ENCODE peak calls at places on chromosomes 11 and 22, in seven cellular contexts. H is lower lobe of right lung; T is A549; Q is Caco-2; W is uterus; R is CD8-positive, alpha-beta T cell; V is psoas muscle. I is an unnamed sample. For H3K9me3, the result is how much of the 10 kb centered on the place peaks cover.

GRCh38 chr11:128686045-128686741 is 7.7 kb upstream of the FLI1 start:
- DNase-seq in H (no peak), T (no peak), Q (no peak), W (no peak), R (no peak), V (no peak), I (no peak)

GRCh38 chr11:22234743-22235142 is 41.9 kb downstream of the ANO5 start:
- DNase-seq in H (no peak), T (no peak), Q (no peak), W (no peak), R (no peak), V (no peak), I (no peak)

GRCh38 chr11:120057595-120058581 is 80.0 kb downstream of the TRIM29 start:
- DNase-seq in H (no peak), T (peak), Q (peak), W (no peak), R (no peak), V (peak), I (no peak)

GRCh38 chr11:3907590-3907989 is 52.1 kb downstream of the STIM1 start:
- DNase-seq in H (no peak), T (no peak), Q (no peak), W (no peak), R (no peak), V (no peak), I (no peak)

GRCh38 chr11:6253196-6253595 is 6.4 kb upstream of the CCKBR start:
- DNase-seq in H (no peak), T (no peak), Q (no peak), W (no peak), R (no peak), V (no peak), I (no peak)

GRCh38 chr22:48072777-48073176 is 1310.3 kb downstream of the TBC1D22A start:
- DNase-seq in H (no peak), T (no peak), Q (no peak), W (no peak), R (no peak), V (no peak), I (no peak)

GRCh38 chr11:121608545-121609098 is 155.9 kb upstream of the SORL1-AS1 start:
- DNase-seq in H (no peak), T (no peak), Q (no peak), W (no peak), R (no peak), V (no peak), I (no peak)

GRCh38 chr22:37464181-37464580 is 22.0 kb downstream of the MFNG start:
- DNase-seq in H (no peak), T (no peak), Q (no peak), W (no peak), R (no peak), V (no peak), I (no peak)

GRCh38 chr11:122046846-122047245 is 69.2 kb downstream of the BLID start:
- DNase-seq in H (no peak), T (no peak), Q (no peak), W (no peak), R (no peak), V (no peak), I (no peak)

GRCh38 chr11:46607516-46607915 is 9.5 kb downstream of the HARBI1 start:
- DNase-seq in H (no peak), T (no peak), Q (no peak), W (no peak), R (no peak), V (no peak), I (no peak)

GRCh38 chr11:37504066-37504611 is 906.1 kb upstream of the RAG2 start:
- DNase-seq in H (no peak), T (no peak), Q (peak), W (no peak), R (no peak), V (no peak), I (no peak)

GRCh38 chr22:41048791-41049717 is 43.3 kb upstream of the EP300 start:
- DNase-seq in H (peak), T (no peak), Q (peak), W (peak), R (no peak), V (peak), I (peak)

GRCh38 chr11:37643968-37644367 is 1045.9 kb upstream of the RAG2 start:
- DNase-seq in H (no peak), T (no peak), Q (no peak), W (no peak), R (no peak), V (no peak), I (no peak)

GRCh38 chr11:128802358-128802981 is 64.6 kb downstream of the KCNJ1 start:
- DNase-seq in H (no peak), T (peak), Q (peak), W (no peak), R (no peak), V (no peak), I (no peak)

GRCh38 chr11:63573881-63574855 is 11.0 kb upstream of the PLAAT2 start:
- DNase-seq in H (no peak), T (peak), Q (peak), W (peak), R (peak), V (peak), I (peak)

GRCh38 chr22:36461665-36462474 is 19.6 kb downstream of the TXN2 start:
- DNase-seq in H (peak), T (peak), Q (peak), W (peak), R (no peak), V (peak), I (peak)

GRCh38 chr22:40594924-40595323 is 41.6 kb downstream of the MRTFA start:
- DNase-seq in H (peak), T (no peak), Q (peak), W (no peak), R (no peak), V (no peak), I (no peak)

GRCh38 chr11:123330948-123331347 is 99.1 kb upstream of the GRAMD1B start:
- DNase-seq in H (no peak), T (no peak), Q (no peak), W (no peak), R (no peak), V (no peak), I (no peak)

GRCh38 chr11:15192007-15192556 is 77.4 kb downstream of the INSC start:
- DNase-seq in H (no peak), T (no peak), Q (no peak), W (no peak), R (no peak), V (no peak), I (no peak)

GRCh38 chr11:33895752-33896137 is 3.9 kb upstream of the LMO2 start:
- DNase-seq in H (no peak), T (no peak), Q (no peak), W (no peak), R (no peak), V (no peak), I (no peak)

GRCh38 chr11:117979481-117980211 is 6.5 kb upstream of the IL10RA start:
- DNase-seq in H (no peak), T (no peak), Q (no peak), W (no peak), R (no peak), V (no peak), I (no peak)

GRCh38 chr11:11113676-11114075 is 239.4 kb downstream of the CSNK2A3 start:
- DNase-seq in H (no peak), T (no peak), Q (no peak), W (no peak), R (no peak), V (no peak), I (no peak)

GRCh38 chr11:111795333-111795985 is 29.3 kb upstream of the PPP2R1B start:
- DNase-seq in H (no peak), T (no peak), Q (no peak), W (no peak), R (no peak), V (no peak), I (no peak)

GRCh38 chr11:123505546-123506299 is 75.7 kb downstream of the GRAMD1B start:
- DNase-seq in H (no peak), T (no peak), Q (peak), W (no peak), R (no peak), V (no peak), I (no peak)

GRCh38 chr11:65435981-65436411 is 13.4 kb downstream of the NEAT1 start:
- DNase-seq in H (no peak), T (peak), Q (no peak), W (no peak), R (no peak), V (peak), I (no peak)

GRCh38 chr11:81495699-81496292 is 1237.9 kb downstream of the FAM181B start:
- DNase-seq in H (no peak), T (no peak), Q (no peak), W (no peak), R (no peak), V (no peak), I (no peak)

GRCh38 chr11:93614111-93614784 is 47.2 kb upstream of the CEP295 start:
- DNase-seq in H (no peak), T (peak), Q (peak), W (no peak), R (peak), V (no peak), I (no peak)

GRCh38 chr11:44625759-44626523 is 60.5 kb downstream of the CD82 start:
- DNase-seq in H (no peak), T (no peak), Q (no peak), W (no peak), R (no peak), V (no peak), I (no peak)

GRCh38 chr11:55357560-55358184 is 10.1 kb upstream of the OR4A15 start:
- DNase-seq in H (no peak), T (peak), Q (peak), W (no peak), R (no peak), V (no peak), I (no peak)
- H3K9me3 ChIP-seq in H (under half), T (under half), Q (under half), W (under half), R (under half), V (under half), I (under half)

DNA sequence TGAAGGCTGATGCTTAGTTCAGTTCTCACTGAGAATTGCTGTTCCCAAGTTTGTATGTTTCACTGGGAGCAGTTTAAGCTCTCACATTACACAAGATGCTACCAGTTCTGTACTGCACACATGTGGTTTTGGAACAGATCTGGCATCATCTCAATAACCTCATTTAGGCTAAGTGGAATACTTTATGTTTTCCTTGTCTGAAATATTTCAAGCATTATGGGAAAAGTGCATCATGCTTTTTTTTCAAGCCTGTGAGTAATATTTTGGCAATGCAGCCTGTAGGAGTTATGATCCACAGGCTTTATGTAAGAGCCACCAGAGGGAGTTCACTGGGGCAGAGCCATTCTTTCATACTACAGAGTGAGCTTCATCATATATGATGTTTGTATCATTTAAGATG is 141.5 kb downstream of the OR4C45 start:
- DNase-seq in H (no peak), T (no peak), Q (no peak), W (no peak), R (no peak), V (no peak), I (no peak)
- H3K9me3 ChIP-seq in H (under half), T (under half), Q (under half), W (under half), R (under half), V (under half), I (under half)

DNA sequence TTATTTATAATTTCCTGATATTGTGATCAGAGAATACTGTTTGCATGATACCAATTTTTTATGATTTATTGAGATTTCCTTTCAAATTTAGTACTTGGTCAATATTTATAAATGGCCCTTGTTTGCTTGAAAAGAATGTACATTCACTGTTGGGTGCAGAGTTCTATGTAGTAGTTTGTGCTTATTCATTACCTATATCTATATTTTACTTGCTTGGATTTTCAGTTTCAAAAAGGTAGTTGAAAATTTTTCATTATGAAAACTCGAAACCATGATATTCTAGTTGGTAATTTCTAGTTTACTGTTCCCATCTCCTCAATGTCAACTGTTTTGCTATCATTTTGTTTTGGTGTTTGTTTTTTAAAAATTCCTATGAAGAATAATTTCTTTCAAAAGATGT is 155.7 kb downstream of the AASDHPPT start:
- DNase-seq in H (no peak), T (no peak), Q (no peak), W (no peak), R (no peak), V (no peak), I (no peak)
- H3K9me3 ChIP-seq in H (under half), T (under half), Q (under half), W (under half), R (under half), V (under half), I (under half)

DNA sequence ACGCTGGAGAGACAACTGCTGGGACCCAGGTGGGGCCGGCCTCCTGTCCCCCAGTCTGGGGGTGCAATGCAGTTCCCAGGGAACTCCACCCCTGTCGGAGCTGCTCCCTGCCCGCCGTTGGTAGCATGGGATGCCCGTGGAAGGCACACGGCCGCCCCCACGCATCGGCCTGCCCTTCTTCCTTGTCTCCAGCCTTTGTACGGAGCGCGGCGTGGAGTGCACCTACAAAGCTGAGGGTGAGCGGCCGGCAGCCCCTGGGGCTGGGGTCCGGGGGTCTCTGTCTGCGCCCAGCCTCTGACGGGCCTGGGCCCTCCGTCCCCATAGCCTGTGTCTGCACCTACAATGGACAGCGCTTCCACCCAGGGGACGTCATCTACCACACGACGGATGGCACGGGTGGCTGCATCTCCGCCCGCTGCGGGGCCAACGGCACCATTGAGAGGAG is 23.2 kb downstream of the MUC5AC start:
- DNase-seq in H (no peak), T (no peak), Q (no peak), W (no peak), R (no peak), V (no peak), I (no peak)
- H3K9me3 ChIP-seq in H (under half), T (under half), Q (under half), W (under half), R (under half), V (under half), I (under half)

GRCh38 chr11:69317401-69318092 is 23.6 kb downstream of the MYEOV start:
- DNase-seq in H (no peak), T (no peak), Q (no peak), W (no peak), R (no peak), V (no peak), I (no peak)
- H3K9me3 ChIP-seq in H (under half), T (under half), Q (under half), W (under half), R (under half), V (under half), I (under half)

GRCh38 chr11:70881948-70882715 is 370.2 kb downstream of the SHANK2 start:
- DNase-seq in H (no peak), T (no peak), Q (no peak), W (no peak), R (no peak), V (no peak), I (no peak)
- H3K9me3 ChIP-seq in H (under half), T (under half), Q (under half), W (under half), R (under half), V (under half), I (under half)

GRCh38 chr11:59240322-59240721 is 27.6 kb upstream of the MPEG1 start:
- DNase-seq in H (no peak), T (no peak), Q (no peak), W (no peak), R (no peak), V (no peak), I (no peak)
- H3K9me3 ChIP-seq in H (under half), T (under half), Q (under half), W (under half), R (under half), V (under half), I (half or more)

DNA sequence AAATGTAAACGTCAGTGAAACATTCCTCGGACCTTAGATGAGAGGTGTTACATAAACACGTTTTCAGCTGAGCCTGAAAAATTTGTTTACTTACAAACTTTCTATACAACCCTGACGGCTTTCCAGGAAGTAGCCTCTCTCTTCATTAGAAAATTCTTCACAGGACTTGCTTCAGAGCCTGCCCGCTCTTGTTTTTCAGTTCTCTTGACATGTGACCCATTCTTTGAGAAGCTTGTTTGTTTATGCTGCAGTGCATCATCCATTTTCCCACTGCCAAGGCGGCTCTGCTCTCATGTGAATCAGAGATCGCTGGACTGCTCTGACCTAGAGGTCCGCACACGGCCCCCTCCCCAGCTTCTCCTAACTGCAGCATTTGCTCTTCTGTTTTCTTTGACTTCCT is 47.9 kb upstream of the ARHGAP42 start:
- DNase-seq in H (no peak), T (peak), Q (no peak), W (no peak), R (no peak), V (no peak), I (no peak)
- H3K9me3 ChIP-seq in H (under half), T (under half), Q (under half), W (under half), R (under half), V (under half), I (under half)

DNA sequence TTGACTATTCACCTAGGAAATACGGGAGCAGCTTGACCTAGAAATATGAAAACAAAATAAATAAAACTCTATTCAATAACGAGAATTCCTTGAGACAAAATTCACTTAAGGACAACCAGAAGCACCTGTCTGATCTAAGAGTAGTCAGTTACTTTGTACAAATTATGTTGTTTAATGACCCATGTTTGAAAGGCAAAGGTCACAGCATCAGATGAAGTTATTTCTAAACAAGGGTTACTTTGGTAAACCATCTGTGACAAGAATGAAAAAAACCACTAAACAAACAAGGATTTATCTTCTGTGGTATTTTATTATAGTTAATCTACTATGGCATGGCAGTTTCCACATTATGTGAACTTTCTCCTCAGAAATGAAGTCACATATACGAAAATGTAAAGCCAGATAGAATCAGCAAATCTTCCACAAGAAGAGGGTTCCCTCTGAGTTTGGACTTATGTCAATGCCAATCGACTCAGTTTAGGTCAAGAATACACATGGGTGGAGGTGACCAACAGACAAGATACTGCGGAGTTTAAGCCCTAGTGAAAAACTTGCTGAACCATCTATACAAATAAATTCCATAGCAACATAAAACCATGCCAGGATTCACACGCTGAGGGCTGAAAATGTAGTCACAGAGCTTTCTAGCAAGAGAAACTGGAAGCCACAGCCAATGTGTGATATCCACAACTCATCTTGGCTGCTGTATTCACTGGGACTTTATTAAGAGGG is 53.4 kb downstream of the NCAPD3 start:
- DNase-seq in H (no peak), T (no peak), Q (no peak), W (no peak), R (no peak), V (no peak), I (no peak)
- H3K9me3 ChIP-seq in H (under half), T (under half), Q (under half), W (under half), R (under half), V (under half), I (under half)